ENCODE peak calls at places on chromosomes 13 and 19, in four cellular contexts. R, D, B and I are unnamed samples.

GRCh38 chr19:35327642-35328041 is 1.3 kb upstream of the CD22 start:
- DNase-seq in D (no peak), B (no peak), R (no peak), I (no peak)

GRCh38 chr13:110590577-110590976 is 24.8 kb upstream of the NAXD start:
- DNase-seq in D (no peak), R (no peak), B (no peak), I (no peak)

GRCh38 chr19:53094749-53095575 is 8.3 kb downstream of the ZNF160 start:
- DNase-seq in R (no peak), B (no peak), D (no peak), I (no peak)

GRCh38 chr19:5522106-5522505 is 45.6 kb downstream of the TINCR start:
- DNase-seq in D (no peak), B (no peak), R (no peak), I (no peak)

GRCh38 chr19:17402982-17403855 is 2.2 kb downstream of the BST2 start:
- DNase-seq in R (peak), D (no peak), B (peak), I (no peak)

GRCh38 chr19:56566904-56567273 is 379 bp upstream of the ZNF470 start:
- DNase-seq in D (peak), R (peak), B (no peak), I (peak)

GRCh38 chr13:31012285-31013024 is 80.0 kb downstream of the TEX26 start:
- DNase-seq in D (no peak), R (no peak), B (no peak), I (no peak)

GRCh38 chr13:99871249-99871898 is 100.2 kb downstream of the ZIC5 start:
- DNase-seq in D (peak), R (no peak), B (no peak), I (no peak)

GRCh38 chr13:102729560-102730275 is 34.9 kb upstream of the METTL21C start:
- DNase-seq in R (no peak), D (no peak), B (no peak), I (no peak)

GRCh38 chr19:52034051-52034728 is 6.0 kb upstream of the ZNF614 start:
- DNase-seq in R (no peak), B (no peak), D (no peak), I (no peak)

GRCh38 chr13:75724742-75725504 is 88.8 kb downstream of the LMO7 start:
- DNase-seq in B (no peak), D (no peak), R (no peak), I (no peak)

GRCh38 chr19:4474504-4475136 is 2.5 kb downstream of the HDGFL2 start:
- DNase-seq in R (no peak), D (no peak), B (no peak), I (no peak)

GRCh38 chr13:33053397-33054066 is 37.3 kb downstream of the KL start:
- DNase-seq in B (no peak), D (no peak), R (no peak), I (no peak)

GRCh38 chr13:91609353-91609752 is 210.9 kb downstream of the GPC5 start:
- DNase-seq in R (no peak), B (no peak), D (no peak), I (no peak)

GRCh38 chr19:46849610-46850009 is 1.0 kb downstream of the AP2S1 start:
- DNase-seq in D (no peak), B (no peak), R (no peak), I (no peak)